ENCODE peak calls at places on chromosome 10, in five cellular contexts. V is AG09319, B is WTC11, Z is body of pancreas, A is Caco-2. Q is an unnamed sample.

GRCh38 chr10:88289342-88289741 is 293.8 kb downstream of the RNLS start:
- DNase-seq in V (no peak), B (no peak), Z (no peak), A (no peak), Q (peak; percentile 33)

GRCh38 chr10:80518143-80518806 is 19.4 kb upstream of the SH2D4B start:
- DNase-seq in V (no peak), B (no peak), Z (no peak), A (no peak), Q (no peak)

GRCh38 chr10:69217119-69217754 is 2.9 kb upstream of the HKDC1 start:
- DNase-seq in V (no peak), B (no peak), Z (no peak), A (peak; percentile 38), Q (peak; percentile 98)

GRCh38 chr10:127314797-127315196 is 118.4 kb upstream of the INSYN2A start:
- DNase-seq in V (no peak), B (no peak), Z (no peak), A (no peak), Q (no peak)

GRCh38 chr10:4671451-4672145 is 154.4 kb upstream of the AKR1E2 start:
- DNase-seq in V (no peak), B (no peak), Z (no peak), A (no peak), Q (peak; percentile 98)

GRCh38 chr10:102408728-102409603 is 9.6 kb downstream of the PSD start:
- DNase-seq in V (no peak), B (peak; percentile 55), Z (peak; percentile 47), A (no peak), Q (no peak)

GRCh38 chr10:6199131-6199733 is 3.5 kb upstream of the PFKFB3 start:
- DNase-seq in V (no peak), B (no peak), Z (peak; percentile 75), A (no peak), Q (no peak)

GRCh38 chr10:60206735-60207134 is 182.9 kb downstream of the ANK3 start:
- DNase-seq in V (no peak), B (no peak), Z (no peak), A (no peak), Q (peak; percentile 56)

GRCh38 chr10:103890194-103890658 is 27.8 kb downstream of the STN1 start:
- DNase-seq in V (no peak), B (no peak), Z (peak; percentile 71), A (peak; percentile 82), Q (peak; percentile 94)

GRCh38 chr10:42866115-42866995 is 83.8 kb downstream of the BMS1 start:
- DNase-seq in V (peak; percentile 32), B (peak; percentile 87), Z (peak; percentile 85), A (peak; percentile 73), Q (peak; percentile 26)

GRCh38 chr10:132301371-132302330 is 6.1 kb downstream of the STK32C start:
- DNase-seq in V (no peak), B (no peak), Z (no peak), A (no peak), Q (no peak)

GRCh38 chr10:89966211-89966610 is 264.8 kb downstream of the KIF20B start:
- DNase-seq in V (no peak), B (no peak), Z (no peak), A (no peak), Q (no peak)

GRCh38 chr10:102418612-102419560 is at the start of gene PSD:
- DNase-seq in V (no peak), B (peak; percentile 69), Z (no peak), A (no peak), Q (no peak)

GRCh38 chr10:127973810-127974311 is 67.0 kb downstream of the PTPRE start:
- DNase-seq in V (no peak), B (peak; percentile 32), Z (no peak), A (no peak), Q (no peak)

GRCh38 chr10:33596411-33596810 is 261.9 kb upstream of the NRP1 start:
- DNase-seq in V (no peak), B (no peak), Z (no peak), A (no peak), Q (no peak)

GRCh38 chr10:785539-786214 is 96.2 kb upstream of the DIP2C start:
- DNase-seq in V (no peak), B (no peak), Z (no peak), A (no peak), Q (no peak)

GRCh38 chr10:131928248-131929095 is 27.7 kb downstream of the PPP2R2D start:
- DNase-seq in V (no peak), B (no peak), Z (no peak), A (no peak), Q (no peak)

GRCh38 chr10:93028881-93029280 is 31.7 kb upstream of the CYP26C1 start:
- DNase-seq in V (peak; percentile 4), B (no peak), Z (no peak), A (no peak), Q (peak; percentile 64)

GRCh38 chr10:22437620-22438588 is 92.6 kb downstream of the SPAG6 start:
- DNase-seq in V (no peak), B (no peak), Z (peak; percentile 10), A (no peak), Q (peak; percentile 10)

GRCh38 chr10:6228010-6228511 is 25.3 kb downstream of the PFKFB3 start:
- DNase-seq in V (no peak), B (no peak), Z (no peak), A (no peak), Q (no peak)

GRCh38 chr10:91043173-91043910 is 122.5 kb upstream of the ANKRD1 start:
- DNase-seq in V (no peak), B (no peak), Z (no peak), A (no peak), Q (peak; percentile 21)

GRCh38 chr10:48498940-48499510 is 105.8 kb downstream of the ARHGAP22 start:
- DNase-seq in V (no peak), B (no peak), Z (no peak), A (peak; percentile 31), Q (no peak)

GRCh38 chr10:47031251-47031952 is 120.2 kb downstream of the PTPN20 start:
- DNase-seq in V (no peak), B (peak; percentile 14), Z (no peak), A (peak; percentile 28), Q (peak; percentile 15)
- TF ChIP-seq CTCF in V (peak; percentile 5), B (no peak), Z (no peak), A (peak; percentile 6), Q (peak; percentile 6)

DNA sequence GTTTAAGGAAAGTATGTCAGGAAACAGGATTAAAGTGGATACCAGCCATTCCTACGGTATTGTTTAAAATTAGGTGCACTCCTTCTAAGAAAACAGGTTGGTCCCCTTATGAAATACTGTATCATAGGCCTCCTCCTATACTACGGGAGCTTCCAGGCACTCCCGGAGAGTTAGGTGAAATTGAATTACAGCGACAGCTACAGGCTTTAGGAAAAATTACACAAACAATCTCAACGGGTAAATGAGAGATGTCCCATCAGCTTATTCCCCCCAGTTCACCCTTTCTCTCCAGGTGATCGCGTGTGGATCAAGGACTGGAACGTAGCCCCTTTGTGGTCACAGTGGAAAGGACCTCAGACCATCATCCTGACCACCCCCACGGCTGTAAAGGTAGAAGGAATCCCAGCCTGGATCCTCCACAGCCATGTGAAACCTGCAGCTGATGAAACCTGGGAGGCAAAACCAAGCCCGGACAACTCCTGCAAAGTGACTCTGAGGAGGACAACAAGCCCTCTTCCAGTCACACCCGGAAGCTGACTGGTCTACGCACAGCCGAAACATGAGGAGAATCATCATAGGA is 25.1 kb upstream of the GHITM start:
- DNase-seq in V (no peak), B (peak; percentile 11), Z (no peak), A (no peak), Q (peak; percentile 4)
- TF ChIP-seq CTCF in V (no peak), B (peak; percentile 17), Z (no peak), A (no peak), Q (peak; percentile 38)

GRCh38 chr10:7529638-7530037 is 118.8 kb upstream of the SFMBT2 start:
- DNase-seq in V (no peak), B (peak; percentile 54), Z (no peak), A (peak; percentile 71), Q (peak; percentile 2)
- TF ChIP-seq CTCF in V (peak; percentile 34), B (no peak), Z (no peak), A (peak; percentile 78), Q (peak; percentile 8)

DNA sequence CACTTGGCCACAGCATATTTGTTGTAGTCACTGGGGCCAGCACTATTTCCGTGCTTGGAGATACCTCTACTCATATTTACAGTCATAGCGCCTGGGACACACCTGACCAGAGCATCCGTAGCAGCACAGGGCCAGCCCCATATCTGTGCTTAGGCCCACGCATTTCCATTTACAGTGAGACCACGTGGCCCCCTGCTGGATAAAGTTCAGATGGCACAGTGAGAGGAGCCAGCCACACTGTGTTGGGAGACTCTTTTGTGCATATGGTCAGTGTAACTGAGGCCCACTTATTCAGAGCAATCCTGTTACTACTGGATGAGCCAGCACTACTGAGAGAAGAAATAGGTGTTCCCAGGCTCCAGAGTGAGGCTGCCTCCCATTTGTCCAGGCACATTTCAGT is 455.3 kb downstream of the REEP3 start:
- DNase-seq in V (no peak), B (peak; percentile 75), Z (peak; percentile 67), A (peak; percentile 67), Q (peak; percentile 25)
- TF ChIP-seq CTCF in V (peak; percentile 35), B (peak; percentile 73), Z (peak; percentile 40), A (peak; percentile 90), Q (peak; percentile 61)

GRCh38 chr10:11877506-11877905 is 54.4 kb downstream of the PROSER2 start:
- DNase-seq in V (no peak), B (no peak), Z (no peak), A (no peak), Q (no peak)

GRCh38 chr10:11876805-11877395 is 53.7 kb downstream of the PROSER2 start:
- DNase-seq in V (no peak), B (no peak), Z (no peak), A (no peak), Q (no peak)

GRCh38 chr10:11874568-11875182 is 51.5 kb downstream of the PROSER2 start:
- DNase-seq in V (no peak), B (peak; percentile 63), Z (peak; percentile 58), A (peak; percentile 95), Q (peak; percentile 87)

GRCh38 chr10:11875499-11876281 is 52.5 kb downstream of the PROSER2 start:
- DNase-seq in V (peak; percentile 60), B (no peak), Z (peak; percentile 87), A (peak; percentile 98), Q (peak; percentile 94)

DNA sequence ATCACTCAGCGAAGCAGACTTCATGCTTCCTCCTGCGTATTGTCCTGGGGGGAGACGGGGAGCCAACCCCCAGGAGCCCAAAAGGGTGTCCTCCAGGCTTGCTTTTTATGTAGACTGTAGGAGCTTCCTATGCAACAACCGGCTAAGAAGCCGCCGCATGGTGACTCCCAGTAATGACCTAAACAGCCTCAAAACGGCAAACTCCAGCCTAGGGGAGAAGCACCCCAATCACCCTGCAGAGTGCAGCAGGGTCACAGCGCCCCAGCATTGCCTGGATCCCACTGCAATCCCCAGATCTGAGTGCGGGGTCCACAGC is 52.0 kb downstream of the PROSER2 start:
- DNase-seq in V (no peak), B (no peak), Z (no peak), A (no peak), Q (no peak)
- TF ChIP-seq CTCF in V (no peak), B (no peak), Z (no peak), A (no peak), Q (no peak)

Q was measured in bronchial epithelial cell.